ENCODE peak calls at places on chromosomes 1 and 21, in five cellular contexts. E is HFFc6; Q is stimulated activated CD4-positive, alpha-beta T cell treated with anti-CD3 and anti-CD28 coated beads, Interleukin-2, amount 100 ng/mL, for 48 hours; I is transverse colon; F is cardiac muscle cell. J is an unnamed sample.

GRCh38 chr1:64469614-64469976 is 334 bp upstream of the CACHD1 start:
- DNase-seq in E (no peak), Q (no peak), I (no peak), F (peak; percentile 14), J (no peak)

GRCh38 chr21:38714998-38715397 is 90.7 kb upstream of the ETS2 start:
- DNase-seq in E (no peak), Q (no peak), I (no peak), F (no peak), J (no peak)

GRCh38 chr1:6523566-6523965 is 30.7 kb downstream of the NOL9 start:
- DNase-seq in E (no peak), Q (no peak), I (no peak), F (peak; percentile 53), J (peak; percentile 39)

GRCh38 chr1:15584489-15585363 is at the start of gene AGMAT:
- DNase-seq in E (no peak), Q (peak; percentile 52), I (peak; percentile 65), F (peak; percentile 45), J (peak; percentile 23)

GRCh38 chr1:32486463-32487113 is 21.7 kb downstream of the ZBTB8B start:
- DNase-seq in E (no peak), Q (no peak), I (peak; percentile 33), F (no peak), J (no peak)

GRCh38 chr1:236545621-236546169 is 21.9 kb downstream of the LGALS8 start:
- DNase-seq in E (no peak), Q (no peak), I (no peak), F (no peak), J (no peak)

GRCh38 chr1:38028671-38029070 is 16.1 kb downstream of the UTP11 start:
- DNase-seq in E (no peak), Q (no peak), I (no peak), F (no peak), J (no peak)

GRCh38 chr1:242828199-242828598 is 303.7 kb upstream of the PLD5 start:
- DNase-seq in E (no peak), Q (no peak), I (no peak), F (no peak), J (no peak)

GRCh38 chr1:20212685-20213331 is 26.5 kb upstream of the PLA2G2C start:
- DNase-seq in E (peak; percentile 41), Q (peak; percentile 29), I (peak; percentile 81), F (peak; percentile 67), J (peak; percentile 36)

GRCh38 chr1:59005491-59006308 is 221.9 kb upstream of the JUN start:
- DNase-seq in E (no peak), Q (no peak), I (no peak), F (no peak), J (no peak)

GRCh38 chr1:9280015-9280860 is 12.5 kb upstream of the SPSB1 start:
- DNase-seq in E (peak; percentile 94), Q (peak; percentile 54), I (peak; percentile 74), F (peak; percentile 83), J (peak; percentile 64)

GRCh38 chr1:224825525-224826000 is 103.9 kb upstream of the DNAH14 start:
- DNase-seq in E (no peak), Q (no peak), I (no peak), F (no peak), J (no peak)

GRCh38 chr1:171655215-171656116 is 3.0 kb upstream of the MYOC start:
- DNase-seq in E (peak; percentile 18), Q (peak; percentile 84), I (peak; percentile 57), F (peak; percentile 94), J (peak; percentile 29)

GRCh38 chr1:193456883-193457282 is 270.5 kb upstream of the B3GALT2 start:
- DNase-seq in E (peak; percentile 31), Q (no peak), I (no peak), F (peak; percentile 10), J (no peak)

GRCh38 chr1:234969011-234969441 is 159.6 kb downstream of the TOMM20 start:
- DNase-seq in E (no peak), Q (no peak), I (no peak), F (no peak), J (no peak)

GRCh38 chr1:151371744-151372410 is 628 bp downstream of the SELENBP1 start:
- DNase-seq in E (peak; percentile 5), Q (no peak), I (peak; percentile 75), F (peak; percentile 84), J (peak; percentile 9)

GRCh38 chr1:221810406-221810805 is 68.5 kb upstream of the DUSP10 start:
- DNase-seq in E (peak; percentile 93), Q (no peak), I (no peak), F (no peak), J (no peak)

GRCh38 chr1:158819461-158820443 is 11.4 kb upstream of the MNDA start:
- DNase-seq in E (no peak), Q (no peak), I (no peak), F (peak; percentile 76), J (no peak)

GRCh38 chr1:59125154-59125553 is 171.7 kb upstream of the FGGY start:
- DNase-seq in E (no peak), Q (no peak), I (no peak), F (no peak), J (no peak)

GRCh38 chr1:30900931-30901560 is 7.5 kb downstream of the SDC3 start:
- DNase-seq in E (no peak), Q (no peak), I (no peak), F (no peak), J (no peak)

GRCh38 chr1:88920845-88921244 is 29.5 kb upstream of the GTF2B start:
- DNase-seq in E (no peak), Q (no peak), I (no peak), F (no peak), J (no peak)

GRCh38 chr1:205137901-205138300 is 16.1 kb upstream of the RBBP5 start:
- DNase-seq in E (no peak), Q (no peak), I (no peak), F (no peak), J (no peak)

GRCh38 chr1:26538480-26539412 is 9.2 kb downstream of the RPS6KA1 start:
- DNase-seq in E (peak; percentile 33), Q (peak; percentile 60), I (peak; percentile 59), F (peak; percentile 64), J (peak; percentile 30)

GRCh38 chr1:58785424-58786058 is 1.7 kb upstream of the JUN start:
- DNase-seq in E (peak; percentile 21), Q (peak; percentile 19), I (peak; percentile 68), F (peak; percentile 61), J (no peak)

GRCh38 chr1:160115545-160116276 is at the start of gene ATP1A2:
- DNase-seq in E (no peak), Q (no peak), I (no peak), F (no peak), J (no peak)

GRCh38 chr21:37139902-37140301 is 66.8 kb downstream of the TTC3 start:
- DNase-seq in E (peak; percentile 54), Q (no peak), I (no peak), F (peak; percentile 15), J (no peak)

GRCh38 chr1:241485554-241485992 is 34.0 kb downstream of the FH start:
- DNase-seq in E (peak; percentile 13), Q (no peak), I (no peak), F (peak; percentile 22), J (peak; percentile 35)

GRCh38 chr1:180291004-180291403 is 60.9 kb downstream of the LHX4 start:
- DNase-seq in E (no peak), Q (no peak), I (no peak), F (peak; percentile 35), J (peak; percentile 27)